ENCODE peak calls at places on chromosomes 16 and 17, in five cellular contexts. Y is A673; M is thyroid gland; U is psoas muscle; F is activated T-cell treated with anti-CD3 and anti-CD28 coated beads, Interleukin-2, amount 50 U/mL, for 4 hours. H is an unnamed sample.

GRCh38 chr17:9472094-9472493 is 103.5 kb downstream of the STX8 start:
- DNase-seq in Y (no peak), M (no peak), U (no peak), F (no peak), H (no peak)

GRCh38 chr17:41536741-41537613 is 8.9 kb upstream of the KRT19 start:
- DNase-seq in Y (no peak), M (no peak), U (no peak), F (no peak), H (no peak)

GRCh38 chr17:40063034-40063765 is 435 bp downstream of the THRA start:
- DNase-seq in Y (no peak), M (peak), U (peak), F (no peak), H (no peak)

GRCh38 chr17:9056566-9056965 is 35.3 kb downstream of the NTN1 start:
- DNase-seq in Y (no peak), M (no peak), U (peak), F (no peak), H (no peak)

GRCh38 chr17:80414508-80414802 is 512 bp upstream of the ENDOV start:
- DNase-seq in Y (no peak), M (no peak), U (no peak), F (no peak), H (no peak)

GRCh38 chr17:17682293-17682736 is 1.1 kb downstream of the RAI1 start:
- DNase-seq in Y (no peak), M (peak), U (peak), F (peak), H (peak)

GRCh38 chr17:47733047-47733413 is at the start of gene TBX21:
- DNase-seq in Y (peak), M (peak), U (peak), F (peak), H (peak)

GRCh38 chr16:88637797-88638196 is 575 bp upstream of the IL17C start:
- DNase-seq in Y (no peak), M (no peak), U (no peak), F (no peak), H (no peak)

GRCh38 chr16:4016648-4017047 is 99.6 kb downstream of the ADCY9 start:
- DNase-seq in Y (no peak), M (no peak), U (no peak), F (no peak), H (no peak)

GRCh38 chr17:79609616-79610150 is 1.2 kb downstream of the RBFOX3 start:
- DNase-seq in Y (no peak), M (no peak), U (no peak), F (no peak), H (no peak)

GRCh38 chr17:42679492-42680330 is 1.9 kb downstream of the CCR10 start:
- DNase-seq in Y (peak), M (peak), U (peak), F (peak), H (peak)

GRCh38 chr16:77974883-77975282 is 47.5 kb upstream of the CLEC3A start:
- DNase-seq in Y (no peak), M (no peak), U (no peak), F (no peak), H (no peak)

GRCh38 chr17:1312261-1312870 is 32.9 kb downstream of the TRARG1 start:
- DNase-seq in Y (peak), M (no peak), U (no peak), F (no peak), H (no peak)

GRCh38 chr16:48435906-48436305 is 50.7 kb upstream of the SIAH1 start:
- DNase-seq in Y (no peak), M (peak), U (no peak), F (no peak), H (no peak)

GRCh38 chr17:15106540-15106939 is 158.6 kb downstream of the PMP22 start:
- DNase-seq in Y (no peak), M (no peak), U (no peak), F (no peak), H (no peak)

GRCh38 chr16:82888616-82889015 is 261.8 kb downstream of the CDH13 start:
- DNase-seq in Y (peak), M (no peak), U (no peak), F (no peak), H (no peak)

GRCh38 chr16:2511128-2511785 is 2.5 kb upstream of the ATP6V0C start:
- DNase-seq in Y (no peak), M (peak), U (peak), F (peak), H (no peak)

GRCh38 chr17:50276588-50277356 is 2.5 kb downstream of the TMEM92 start:
- DNase-seq in Y (no peak), M (no peak), U (no peak), F (no peak), H (no peak)

GRCh38 chr16:46899443-46900143 is 15.4 kb downstream of the GPT2 start:
- DNase-seq in Y (no peak), M (no peak), U (no peak), F (no peak), H (no peak)

GRCh38 chr16:77780378-77780837 is 8.0 kb upstream of the VAT1L start:
- DNase-seq in Y (no peak), M (no peak), U (no peak), F (no peak), H (no peak)

GRCh38 chr17:5557485-5557884 is 26.8 kb downstream of the NLRP1 start:
- DNase-seq in Y (no peak), M (no peak), U (no peak), F (no peak), H (no peak)

GRCh38 chr16:8469102-8469778 is 121.1 kb downstream of the TMEM114 start:
- DNase-seq in Y (no peak), M (no peak), U (no peak), F (no peak), H (no peak)

GRCh38 chr16:30394603-30395154 is 541 bp upstream of the ZNF48 start:
- DNase-seq in Y (no peak), M (no peak), U (no peak), F (no peak), H (no peak)

GRCh38 chr17:81082177-81083073 is 47.5 kb downstream of the BAIAP2 start:
- DNase-seq in Y (no peak), M (peak), U (no peak), F (no peak), H (no peak)

GRCh38 chr17:5419959-5420653 is at the start of gene RPAIN:
- DNase-seq in Y (peak), M (peak), U (peak), F (peak), H (peak)

GRCh38 chr16:86051376-86052114 is 152.6 kb downstream of the IRF8 start:
- DNase-seq in Y (peak), M (no peak), U (no peak), F (no peak), H (no peak)

GRCh38 chr17:43634681-43635125 is 27.0 kb downstream of the MEOX1 start:
- DNase-seq in Y (no peak), M (peak), U (peak), F (no peak), H (no peak)

GRCh38 chr17:50114849-50115357 is 15.1 kb downstream of the SAMD14 start:
- DNase-seq in Y (peak), M (no peak), U (no peak), F (peak), H (no peak)

GRCh38 chr17:78769200-78769773 is 12.8 kb downstream of the CYTH1 start:
- DNase-seq in Y (no peak), M (no peak), U (no peak), F (no peak), H (no peak)